ENCODE peak calls at places on chromosomes 3 and 15, in five cellular contexts. Q is cardiac muscle cell, A is mucosa of descending colon, J is OCI-LY7, Y is neural progenitor cell. P is an unnamed sample.
A peak's percentile ranks its signal among the peaks of the same experiment; 100 is the strongest.

GRCh38 chr3:197002701-197003454 is 26.7 kb downstream of the MELTF start:
- DNase-seq in J (peak; percentile 86), A (peak; percentile 91), Y (peak; percentile 79), Q (peak; percentile 82), P (peak; percentile 43)

GRCh38 chr15:33234019-33234418 is 39.5 kb upstream of the FMN1 start:
- DNase-seq in A (peak; percentile 36), Q (peak; percentile 49), J (peak; percentile 51), Y (peak; percentile 50), P (peak; percentile 17)

GRCh38 chr3:50318163-50318562 is 4.4 kb downstream of the HYAL2 start:
- DNase-seq in Y (no peak), A (no peak), Q (no peak), J (peak; percentile 66), P (no peak)

GRCh38 chr15:27576576-27576975 is 522.5 kb downstream of the OCA2 start:
- DNase-seq in J (no peak), Q (no peak), Y (no peak), A (no peak), P (no peak)

GRCh38 chr3:14212032-14212431 is 33.4 kb downstream of the LSM3 start:
- DNase-seq in Q (no peak), A (no peak), Y (no peak), J (no peak), P (peak; percentile 41)

GRCh38 chr3:4841783-4842440 is 137.3 kb upstream of the BHLHE40 start:
- DNase-seq in A (no peak), Q (no peak), Y (no peak), J (no peak), P (no peak)

GRCh38 chr3:52798978-52799476 is 4.4 kb downstream of the ITIH3 start:
- DNase-seq in A (peak; percentile 23), Y (peak; percentile 49), J (peak; percentile 41), Q (peak; percentile 9), P (peak; percentile 36)

GRCh38 chr3:142586803-142587406 is 8.4 kb upstream of the ATR start:
- DNase-seq in Y (peak; percentile 85), Q (peak; percentile 85), A (peak; percentile 82), J (peak; percentile 66), P (peak; percentile 46)

GRCh38 chr15:56371495-56372147 is 6.4 kb downstream of the TEX9 start:
- DNase-seq in Q (no peak), A (no peak), J (peak; percentile 78), Y (no peak), P (no peak)

GRCh38 chr3:129530331-129530761 is 1.9 kb downstream of the RHO start:
- DNase-seq in J (no peak), Y (peak; percentile 64), Q (peak; percentile 95), A (no peak), P (no peak)

GRCh38 chr15:89164712-89165211 is 56.6 kb downstream of the RLBP1 start:
- DNase-seq in A (no peak), Y (no peak), Q (no peak), J (no peak), P (no peak)

GRCh38 chr15:35669457-35670045 is 123.6 kb upstream of the DPH6 start:
- DNase-seq in Y (no peak), Q (no peak), A (no peak), J (no peak), P (no peak)

GRCh38 chr3:72887723-72888545 is at the start of gene GXYLT2:
- DNase-seq in Y (peak; percentile 93), Q (peak; percentile 86), A (peak; percentile 73), J (peak; percentile 2), P (peak; percentile 73)

GRCh38 chr3:40055361-40055760 is 246.0 kb downstream of the MYRIP start:
- DNase-seq in Y (no peak), Q (no peak), A (no peak), J (no peak), P (no peak)

GRCh38 chr15:39605146-39605545 is 24.3 kb downstream of the THBS1 start:
- DNase-seq in Q (no peak), J (no peak), Y (no peak), A (no peak), P (no peak)

GRCh38 chr3:194255252-194256039 is 95.7 kb downstream of the CPN2 start:
- DNase-seq in A (peak; percentile 66), Q (peak; percentile 70), Y (no peak), J (peak; percentile 18), P (peak; percentile 84)

GRCh38 chr3:163056874-163057497 is 1560.4 kb downstream of the OTOL1 start:
- DNase-seq in Y (peak; percentile 68), A (peak; percentile 73), J (peak; percentile 44), Q (peak; percentile 60), P (peak; percentile 40)

GRCh38 chr3:17744693-17745092 is 2.3 kb upstream of the TBC1D5 start:
- DNase-seq in Y (no peak), J (no peak), Q (no peak), A (no peak), P (no peak)

GRCh38 chr15:89489376-89489775 is 7.0 kb downstream of the RHCG start:
- DNase-seq in J (no peak), Q (no peak), A (no peak), Y (no peak), P (no peak)

GRCh38 chr3:163605915-163606314 is 1472.4 kb downstream of the SI start:
- DNase-seq in J (no peak), Q (no peak), Y (no peak), A (no peak), P (no peak)

GRCh38 chr3:64928683-64929082 is 240.9 kb upstream of the ADAMTS9 start:
- DNase-seq in J (no peak), Q (no peak), A (no peak), Y (no peak), P (no peak)

GRCh38 chr15:58062983-58063382 is 2.5 kb downstream of the ALDH1A2 start:
- DNase-seq in Q (no peak), A (no peak), J (no peak), Y (no peak), P (no peak)

DNA sequence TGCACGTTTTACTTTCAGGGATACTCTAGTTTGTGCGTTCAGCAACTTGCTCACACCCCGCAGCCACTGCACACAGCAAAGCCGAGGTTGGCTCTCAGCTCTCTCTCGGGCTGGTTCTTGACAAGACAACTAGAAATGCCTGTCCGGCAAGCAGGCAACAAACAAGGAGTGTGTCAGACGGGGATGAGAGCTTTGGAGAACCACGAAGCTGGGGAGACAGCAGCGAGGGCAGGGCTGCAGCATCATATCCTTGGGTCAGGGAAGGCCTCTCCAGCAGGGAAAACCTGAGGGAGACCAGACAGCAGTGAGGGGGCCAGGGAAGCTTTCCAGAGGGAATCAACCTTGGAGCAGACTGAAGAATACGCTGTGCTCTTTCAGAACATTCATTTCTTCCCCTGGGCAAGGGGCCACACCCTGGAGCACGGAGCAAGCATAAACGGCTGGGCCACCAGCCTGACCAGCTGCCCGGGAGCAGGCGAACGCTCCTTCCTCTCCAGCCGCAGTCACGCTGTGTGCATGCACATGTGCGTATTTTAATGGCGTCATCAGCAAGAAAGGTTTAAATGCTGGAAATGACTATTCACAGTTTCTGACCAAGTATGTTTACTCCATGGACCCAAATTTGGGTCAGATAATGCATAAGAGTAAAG is 58.7 kb downstream of the CHSY1 start:
- DNase-seq in Y (no peak), J (no peak), A (no peak), Q (no peak), P (no peak)
- H3K4me3 ChIP-seq in Y (no peak overlapping the region), J (no peak overlapping the region), A (no peak overlapping the region), Q (no peak overlapping the region), P (no peak overlapping the region)

DNA sequence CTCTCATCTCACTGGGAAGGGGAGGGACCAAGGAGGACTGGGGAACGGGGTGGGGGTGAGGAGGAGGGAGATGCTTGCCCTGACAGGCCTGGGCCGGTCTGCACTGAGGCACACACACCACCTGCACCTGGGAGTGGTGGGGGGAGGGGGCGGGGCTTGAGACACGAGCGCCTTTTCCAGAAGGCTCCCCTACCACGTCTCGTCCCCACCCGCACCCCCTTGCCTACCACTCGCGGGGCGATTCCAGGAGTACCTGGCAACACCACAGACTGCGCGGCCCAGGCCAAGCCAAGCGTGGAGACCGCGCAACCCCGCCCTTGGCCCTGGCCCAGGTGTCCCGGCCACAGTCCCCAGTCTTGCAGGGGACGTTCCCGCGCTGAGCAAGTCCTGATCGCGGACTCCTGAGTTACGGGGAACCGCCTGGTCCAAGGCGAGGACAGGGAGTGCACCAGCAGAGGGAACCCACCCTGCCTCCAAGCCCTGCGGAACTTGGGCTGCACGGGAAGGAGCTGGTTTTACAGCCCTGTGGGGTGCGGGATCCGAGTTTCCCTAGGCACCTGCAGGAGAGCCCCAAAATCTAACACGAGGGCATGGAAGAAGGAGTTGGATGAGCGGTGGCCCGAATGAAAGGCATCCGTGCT is 68.1 kb upstream of the SH3GL3 start:
- DNase-seq in Y (no peak), A (no peak), J (no peak), Q (peak; percentile 12), P (no peak)
- H3K4me3 ChIP-seq in Y (no peak overlapping the region), A (no peak overlapping the region), J (no peak overlapping the region), Q (no peak overlapping the region), P (no peak overlapping the region)

GRCh38 chr3:116267139-116267538 is 178.1 kb downstream of the LSAMP start:
- DNase-seq in Q (peak; percentile 42), Y (no peak), J (no peak), A (no peak), P (no peak)
- H3K4me3 ChIP-seq in Q (no peak overlapping the region), Y (no peak overlapping the region), J (no peak overlapping the region), A (no peak overlapping the region), P (no peak overlapping the region)

DNA sequence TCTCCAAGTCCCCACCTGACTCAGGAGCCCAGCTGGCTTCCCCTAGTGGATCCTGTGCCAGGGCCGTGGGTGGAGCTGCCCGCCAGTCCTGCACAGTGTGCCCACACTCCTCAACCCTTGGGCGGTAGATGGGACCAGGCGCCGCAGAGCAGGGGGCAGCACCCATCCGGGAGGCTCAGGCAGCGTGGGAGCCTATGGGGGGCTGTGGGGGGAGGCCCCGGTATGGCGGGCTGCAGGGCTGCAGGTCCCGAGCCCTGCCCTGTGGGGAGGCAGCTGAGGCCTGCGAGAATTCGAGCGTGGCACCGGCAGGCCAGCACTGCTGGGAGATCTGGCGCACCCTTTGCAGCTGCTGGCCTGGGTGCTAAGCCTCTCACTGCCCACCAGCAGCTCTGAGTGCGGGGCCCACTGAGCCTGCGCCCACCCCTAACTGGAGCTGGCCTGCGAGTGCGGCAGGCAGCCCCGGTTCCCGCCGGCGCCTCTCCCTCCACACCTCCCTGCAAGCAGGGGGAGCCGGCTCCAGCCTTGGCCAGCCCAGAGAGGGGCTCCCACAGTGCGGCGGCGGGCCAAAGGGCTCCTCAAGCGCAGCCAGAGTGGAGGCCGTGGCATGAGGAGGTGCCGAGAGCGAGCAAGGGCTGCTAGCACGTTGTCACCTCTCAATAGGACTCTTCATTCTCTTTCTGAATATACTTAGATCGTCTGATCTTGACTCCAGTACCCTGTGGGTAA is 64.0 kb downstream of the TMEM212 start:
- DNase-seq in Q (no peak), A (no peak), J (no peak), Y (no peak), P (no peak)
- H3K4me3 ChIP-seq in Q (no peak overlapping the region), A (no peak overlapping the region), J (no peak overlapping the region), Y (no peak overlapping the region), P (no peak overlapping the region)

GRCh38 chr3:53844262-53845102 is 1.7 kb downstream of the CHDH start:
- DNase-seq in J (peak; percentile 12), A (peak; percentile 54), Q (no peak), Y (peak; percentile 12), P (no peak)

GRCh38 chr3:53846851-53847155 is 435 bp downstream of the IL17RB start:
- DNase-seq in Q (no peak), A (no peak), Y (no peak), J (no peak), P (no peak)

GRCh38 chr3:53845103-53845880 is 927 bp downstream of the CHDH start:
- DNase-seq in Y (peak; percentile 80), J (peak; percentile 20), Q (peak; percentile 40), A (peak; percentile 68), P (no peak)

GRCh38 chr3:53846134-53846850 is at the start of the genes CHDH and IL17RB:
- DNase-seq in Q (no peak), A (peak; percentile 76), Y (peak; percentile 84), J (peak; percentile 12), P (no peak)

GRCh38 chr3:53845881-53846133 is 412 bp downstream of the CHDH start:
- DNase-seq in A (no peak), Y (no peak), Q (no peak), J (no peak), P (no peak)
- H3K4me3 ChIP-seq in A (peak overlapping the region; percentile 56), Y (peak overlapping the region; percentile 61), Q (peak overlapping the region; percentile 53), J (peak overlapping the region; percentile 54), P (no peak overlapping the region)

P was measured in Jurkat, Clone E6-1.